ENCODE peak calls at places on chromosomes 4 and X, in five cellular contexts. O is breast epithelium, P is Peyer's patch, V is IMR-90, D is thyroid gland. E is an unnamed sample.

GRCh38 chrX:19688426-19688825 is 173.1 kb upstream of the MAP3K15 start:
- DNase-seq in O (no peak), P (no peak), V (no peak), D (no peak), E (no peak)

GRCh38 chr4:1728061-1728980 is 7.0 kb downstream of the TACC3 start:
- DNase-seq in O (no peak), P (no peak), V (no peak), D (no peak), E (peak)

GRCh38 chrX:12770440-12770839 is 20.8 kb upstream of the PRPS2 start:
- DNase-seq in O (no peak), P (no peak), V (peak), D (no peak), E (no peak)

GRCh38 chr4:87270825-87271224 is 50.4 kb upstream of the KLHL8 start:
- DNase-seq in O (no peak), P (no peak), V (no peak), D (no peak), E (no peak)

GRCh38 chr4:97987019-97987648 is 156.1 kb downstream of the STPG2 start:
- DNase-seq in O (no peak), P (no peak), V (no peak), D (no peak), E (no peak)

GRCh38 chrX:65723706-65724105 is 56.3 kb downstream of the MSN start:
- DNase-seq in O (no peak), P (no peak), V (peak), D (no peak), E (no peak)

GRCh38 chr4:77481856-77482255 is 123.8 kb upstream of the CXCL13 start:
- DNase-seq in O (no peak), P (no peak), V (no peak), D (no peak), E (no peak)

GRCh38 chr4:179624768-179625181 is 2182.5 kb upstream of the AGA start:
- DNase-seq in O (no peak), P (no peak), V (peak), D (no peak), E (no peak)

GRCh38 chrX:57607295-57608187 is 15.7 kb downstream of the ZXDB start:
- DNase-seq in O (no peak), P (no peak), V (no peak), D (no peak), E (peak)

GRCh38 chrX:118566359-118566758 is 70.7 kb downstream of the DOCK11 start:
- DNase-seq in O (no peak), P (no peak), V (peak), D (no peak), E (no peak)

GRCh38 chr4:106038908-106039307 is 143.6 kb downstream of the NPNT start:
- DNase-seq in O (no peak), P (no peak), V (no peak), D (no peak), E (no peak)

GRCh38 chr4:126778348-126778747 is 854.4 kb upstream of the INTU start:
- DNase-seq in O (no peak), P (no peak), V (peak), D (no peak), E (no peak)

GRCh38 chrX:72663737-72664136 is 50.4 kb downstream of the PHKA1 start:
- DNase-seq in O (no peak), P (no peak), V (no peak), D (no peak), E (no peak)

GRCh38 chrX:119459181-119459580 is 9.1 kb upstream of the SLC25A5 start:
- DNase-seq in O (no peak), P (no peak), V (peak), D (no peak), E (no peak)

GRCh38 chr4:71270901-71271300 is 67.9 kb upstream of the SLC4A4 start:
- DNase-seq in O (no peak), P (no peak), V (peak), D (peak), E (no peak)

GRCh38 chr4:126241631-126242030 is 926.9 kb downstream of the FAT4 start:
- DNase-seq in O (no peak), P (no peak), V (no peak), D (no peak), E (no peak)

GRCh38 chr4:15144967-15145295 is 142.7 kb downstream of the CPEB2 start:
- DNase-seq in O (no peak), P (no peak), V (no peak), D (no peak), E (no peak)

GRCh38 chrX:70924294-70924693 is 6.6 kb downstream of the SLC7A3 start:
- DNase-seq in O (no peak), P (no peak), V (no peak), D (no peak), E (no peak)

GRCh38 chrX:70922776-70923473 is 8.0 kb downstream of the SLC7A3 start:
- DNase-seq in O (no peak), P (no peak), V (no peak), D (no peak), E (no peak)

GRCh38 chrX:70916754-70917153 is 8.2 kb upstream of the TEX11 start:
- DNase-seq in O (no peak), P (no peak), V (no peak), D (no peak), E (no peak)

DNA sequence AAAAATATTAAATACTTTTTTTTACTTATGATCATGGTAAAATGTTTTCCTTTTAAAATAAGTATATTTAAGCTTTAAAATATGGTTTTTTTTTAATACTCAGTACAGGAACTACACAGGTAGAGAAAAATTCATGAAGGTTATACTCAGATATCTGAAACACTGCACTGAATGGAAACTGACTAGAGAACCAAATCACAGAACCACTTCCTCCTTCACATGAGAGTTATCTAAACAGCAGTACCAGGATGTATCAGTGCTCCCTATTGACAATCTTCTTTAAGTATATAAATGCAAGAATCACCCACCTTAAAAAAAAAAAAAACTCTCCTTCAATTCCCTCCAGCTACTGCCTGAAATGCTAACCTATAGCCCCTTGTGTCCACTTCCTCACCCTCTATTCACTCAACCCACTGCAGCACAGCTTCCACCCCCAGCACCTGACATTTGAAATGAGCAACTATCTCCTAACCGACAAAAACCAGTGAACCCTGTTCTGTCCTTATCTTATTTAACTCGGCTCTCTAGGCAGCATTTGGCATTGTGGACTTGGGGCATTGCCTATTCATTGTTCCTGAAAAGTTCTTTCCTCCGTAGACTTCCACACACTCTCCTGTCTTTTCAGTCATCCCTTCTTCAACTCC is 9.1 kb downstream of the SLC7A3 start:
- DNase-seq in O (no peak), P (no peak), V (no peak), D (no peak), E (no peak)
- H3K27ac ChIP-seq in O (no peak), P (no peak), V (no peak), D (no peak), E (no peak)

GRCh38 chr4:99574530-99575314 is at the start of gene MTTP:
- DNase-seq in O (no peak), P (no peak), V (no peak), D (no peak), E (no peak)
- TF ChIP-seq POLR2A in O (no peak), P (peak), V (no peak), D (no peak), E (no peak)

GRCh38 chr4:100828364-100828763 is 310.5 kb upstream of the EMCN start:
- DNase-seq in O (no peak), P (no peak), V (no peak), D (no peak), E (no peak)

GRCh38 chr4:100827756-100828155 is 309.9 kb upstream of the EMCN start:
- DNase-seq in O (no peak), P (no peak), V (no peak), D (no peak), E (no peak)

GRCh38 chr4:100826808-100827548 is 309.2 kb upstream of the EMCN start:
- DNase-seq in O (no peak), P (no peak), V (no peak), D (no peak), E (no peak)

GRCh38 chr4:100823993-100824323 is 306.1 kb upstream of the EMCN start:
- DNase-seq in O (no peak), P (no peak), V (no peak), D (no peak), E (no peak)

GRCh38 chr4:100826067-100826466 is 308.2 kb upstream of the EMCN start:
- DNase-seq in O (no peak), P (no peak), V (no peak), D (no peak), E (no peak)
- H3K27ac ChIP-seq in O (no peak), P (no peak), V (no peak), D (no peak), E (peak)

GRCh38 chr4:22129454-22130075 is 181.0 kb upstream of the KCNIP4 start:
- DNase-seq in O (no peak), P (no peak), V (peak), D (peak), E (no peak)
- TF ChIP-seq POLR2A in O (no peak), P (no peak), V (no peak), D (no peak), E (no peak)

GRCh38 chr4:121799888-121800501 is 1.1 kb upstream of the EXOSC9 start:
- DNase-seq in O (no peak), P (no peak), V (no peak), D (no peak), E (no peak)
- H3K27ac ChIP-seq in O (no peak), P (no peak), V (no peak), D (no peak), E (no peak)

GRCh38 chr4:76148142-76148849 is at the start of gene NUP54:
- DNase-seq in O (peak), P (peak), V (peak), D (peak), E (peak)
- TF ChIP-seq POLR2A in O (peak), P (peak), V (peak), D (peak), E (peak)

GRCh38 chr4:78656968-78657445 is 105.4 kb downstream of the ANXA3 start:
- DNase-seq in O (no peak), P (no peak), V (no peak), D (no peak), E (no peak)
- H3K27ac ChIP-seq in O (peak), P (peak), V (no peak), D (no peak), E (peak)